ENCODE peak calls at places on chromosome 4, in five cellular contexts. D is foreskin keratinocyte; Y is IMR-90; Q is uterus; A is effector memory CD4-positive, alpha-beta T cell. V is an unnamed sample.

GRCh38 chr4:44487341-44487740 is 38.7 kb upstream of the KCTD8 start:
- DNase-seq in D (peak), Y (no peak), Q (no peak), A (no peak), V (no peak)

GRCh38 chr4:10977534-10977933 is 293.0 kb upstream of the CLNK start:
- DNase-seq in D (no peak), Y (no peak), Q (no peak), A (no peak), V (no peak)

GRCh38 chr4:17236686-17237085 is 275.2 kb downstream of the QDPR start:
- DNase-seq in D (no peak), Y (peak), Q (no peak), A (no peak), V (no peak)

GRCh38 chr4:117796677-117797076 is 237.6 kb upstream of the NDST3 start:
- DNase-seq in D (peak), Y (no peak), Q (no peak), A (no peak), V (no peak)

GRCh38 chr4:132540797-132541196 is 608.3 kb upstream of the PCDH10 start:
- DNase-seq in D (no peak), Y (no peak), Q (no peak), A (no peak), V (no peak)

GRCh38 chr4:4410271-4410670 is 23.4 kb downstream of the NSG1 start:
- DNase-seq in D (no peak), Y (no peak), Q (no peak), A (no peak), V (no peak)

GRCh38 chr4:115370012-115370411 is 256.6 kb upstream of the NDST4 start:
- DNase-seq in D (no peak), Y (no peak), Q (no peak), A (no peak), V (no peak)

GRCh38 chr4:15163284-15163645 is 161.0 kb downstream of the CPEB2 start:
- DNase-seq in D (no peak), Y (no peak), Q (no peak), A (no peak), V (no peak)

GRCh38 chr4:87309625-87310024 is 13.1 kb downstream of the HSD17B13 start:
- DNase-seq in D (no peak), Y (no peak), Q (no peak), A (no peak), V (no peak)

GRCh38 chr4:186554485-186554884 is 882 bp downstream of the MTNR1A start:
- DNase-seq in D (peak), Y (no peak), Q (no peak), A (no peak), V (no peak)

GRCh38 chr4:20883231-20883630 is 183.0 kb downstream of the PACRGL start:
- DNase-seq in D (no peak), Y (no peak), Q (no peak), A (no peak), V (no peak)

GRCh38 chr4:38872620-38873019 is 5.0 kb downstream of the FAM114A1 start:
- DNase-seq in D (no peak), Y (peak), Q (no peak), A (no peak), V (no peak)

GRCh38 chr4:97072666-97073065 is 1070.6 kb downstream of the STPG2 start:
- DNase-seq in D (no peak), Y (no peak), Q (no peak), A (no peak), V (no peak)

GRCh38 chr4:76011700-76012387 is 4.5 kb upstream of the CXCL9 start:
- DNase-seq in D (peak), Y (peak), Q (no peak), A (no peak), V (no peak)

GRCh38 chr4:188387134-188387791 is 248.0 kb downstream of the TRIML1 start:
- DNase-seq in D (peak), Y (peak), Q (no peak), A (no peak), V (no peak)

GRCh38 chr4:138348055-138348454 is 105.9 kb upstream of the SLC7A11 start:
- DNase-seq in D (peak), Y (peak), Q (no peak), A (no peak), V (no peak)

GRCh38 chr4:137393043-137393442 is 139.3 kb downstream of the PCDH18 start:
- DNase-seq in D (no peak), Y (no peak), Q (peak), A (no peak), V (no peak)

GRCh38 chr4:54371211-54371610 is 142.1 kb downstream of the PDGFRA start:
- DNase-seq in D (no peak), Y (no peak), Q (no peak), A (no peak), V (no peak)

GRCh38 chr4:59712474-59712873 is 1487.7 kb upstream of the ADGRL3 start:
- DNase-seq in D (peak), Y (no peak), Q (no peak), A (no peak), V (no peak)

GRCh38 chr4:157287445-157287844 is 66.9 kb downstream of the GRIA2 start:
- DNase-seq in D (no peak), Y (no peak), Q (no peak), A (no peak), V (no peak)

GRCh38 chr4:98661356-98662054 is 3.1 kb upstream of the TSPAN5 start:
- DNase-seq in D (peak), Y (peak), Q (no peak), A (no peak), V (no peak)

GRCh38 chr4:98662055-98662453 is 3.6 kb upstream of the TSPAN5 start:
- DNase-seq in D (no peak), Y (no peak), Q (no peak), A (no peak), V (no peak)

GRCh38 chr4:98662619-98663225 is 4.3 kb upstream of the TSPAN5 start:
- DNase-seq in D (no peak), Y (peak), Q (no peak), A (peak), V (peak)

GRCh38 chr4:98664959-98665358 is 6.5 kb upstream of the TSPAN5 start:
- DNase-seq in D (no peak), Y (no peak), Q (no peak), A (no peak), V (no peak)

GRCh38 chr4:98663226-98664006 is 5.0 kb upstream of the TSPAN5 start:
- DNase-seq in D (no peak), Y (no peak), Q (no peak), A (peak), V (peak)
- H3K27ac ChIP-seq in D (no peak), Y (no peak), Q (no peak), A (peak), V (peak)

DNA sequence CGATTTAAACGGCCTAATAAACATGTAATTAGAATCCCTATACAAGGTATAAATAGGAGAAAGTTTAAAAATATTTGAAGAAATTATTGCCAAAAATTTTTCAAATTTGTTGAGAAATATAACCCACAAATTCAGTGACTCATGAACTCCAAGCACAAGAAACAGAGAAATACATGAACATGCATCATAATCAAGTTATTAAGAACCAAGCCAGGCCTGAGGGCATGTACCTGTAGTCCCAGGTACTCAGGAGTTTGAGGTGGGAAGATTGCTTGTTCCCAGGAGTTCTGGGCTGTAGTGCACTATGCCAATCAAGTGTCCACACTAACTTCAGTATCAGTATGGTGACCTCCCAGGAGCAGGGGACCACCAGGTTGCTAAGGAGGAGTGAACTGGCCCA is 341.9 kb downstream of the CAMK2D start:
- DNase-seq in D (peak), Y (no peak), Q (no peak), A (no peak), V (no peak)
- H3K27ac ChIP-seq in D (no peak), Y (no peak), Q (no peak), A (no peak), V (no peak)

DNA sequence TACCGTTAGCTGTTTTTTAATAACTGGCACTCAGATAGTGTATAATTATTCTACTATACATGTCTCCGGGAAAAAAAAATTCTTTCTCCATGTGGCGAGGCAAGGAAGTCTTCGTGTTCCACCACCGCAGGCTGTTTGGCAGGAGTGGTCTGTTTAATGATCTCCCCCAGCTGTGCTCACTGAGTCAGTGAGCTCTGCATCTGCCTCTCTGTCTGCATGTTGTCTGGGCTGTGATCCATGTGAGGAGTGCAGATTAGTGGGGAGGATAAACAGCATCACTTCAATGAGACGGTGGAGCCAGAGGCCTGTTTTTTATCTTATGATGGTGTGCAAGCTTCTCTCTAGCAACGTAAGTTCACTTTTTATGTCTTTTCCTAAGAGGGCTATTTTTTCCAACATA is 69.8 kb downstream of the RPS3A start:
- DNase-seq in D (no peak), Y (peak), Q (peak), A (no peak), V (no peak)
- H3K27ac ChIP-seq in D (no peak), Y (no peak), Q (peak), A (no peak), V (no peak)

DNA sequence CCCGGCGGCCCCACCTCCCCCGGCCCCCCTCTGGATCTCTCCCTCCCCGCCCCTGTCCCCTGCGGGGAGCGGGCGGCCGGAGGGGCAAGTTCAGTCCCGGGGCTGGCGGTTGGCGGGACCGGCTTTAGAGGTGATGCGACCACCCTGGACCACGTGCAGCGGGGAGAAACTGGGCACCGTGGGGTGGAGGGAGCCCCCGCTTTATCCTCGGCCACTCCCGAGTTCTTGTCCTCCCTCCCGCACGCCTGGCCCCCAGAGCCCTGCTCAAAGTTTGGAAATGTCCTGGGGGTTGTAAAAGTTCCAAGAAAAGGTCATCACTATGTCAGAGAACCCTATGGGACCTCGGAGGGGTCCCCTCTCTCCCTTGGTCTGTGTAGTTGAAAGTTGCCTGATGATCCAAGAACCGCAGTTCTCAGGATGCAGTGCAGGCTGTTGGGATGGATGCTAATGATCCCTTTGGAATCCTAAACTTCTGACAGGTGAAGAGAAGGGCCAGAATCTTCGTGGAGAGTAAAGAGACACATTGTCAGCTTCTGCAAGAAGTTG is 411 bp upstream of the VEGFC start:
- DNase-seq in D (no peak), Y (no peak), Q (no peak), A (no peak), V (no peak)
- H3K27ac ChIP-seq in D (peak), Y (peak), Q (peak), A (no peak), V (no peak)

GRCh38 chr4:2940267-2941137 is 22.7 kb downstream of the NOP14 start:
- DNase-seq in D (no peak), Y (no peak), Q (no peak), A (no peak), V (peak)

GRCh38 chr4:2942532-2943363 is 20.5 kb downstream of the NOP14 start:
- DNase-seq in D (no peak), Y (no peak), Q (no peak), A (no peak), V (no peak)

GRCh38 chr4:2943364-2944090 is 19.7 kb downstream of the NOP14 start:
- DNase-seq in D (no peak), Y (no peak), Q (no peak), A (no peak), V (no peak)

GRCh38 chr4:2941138-2942036 is 21.8 kb downstream of the NOP14 start:
- DNase-seq in D (no peak), Y (no peak), Q (peak), A (no peak), V (no peak)

DNA sequence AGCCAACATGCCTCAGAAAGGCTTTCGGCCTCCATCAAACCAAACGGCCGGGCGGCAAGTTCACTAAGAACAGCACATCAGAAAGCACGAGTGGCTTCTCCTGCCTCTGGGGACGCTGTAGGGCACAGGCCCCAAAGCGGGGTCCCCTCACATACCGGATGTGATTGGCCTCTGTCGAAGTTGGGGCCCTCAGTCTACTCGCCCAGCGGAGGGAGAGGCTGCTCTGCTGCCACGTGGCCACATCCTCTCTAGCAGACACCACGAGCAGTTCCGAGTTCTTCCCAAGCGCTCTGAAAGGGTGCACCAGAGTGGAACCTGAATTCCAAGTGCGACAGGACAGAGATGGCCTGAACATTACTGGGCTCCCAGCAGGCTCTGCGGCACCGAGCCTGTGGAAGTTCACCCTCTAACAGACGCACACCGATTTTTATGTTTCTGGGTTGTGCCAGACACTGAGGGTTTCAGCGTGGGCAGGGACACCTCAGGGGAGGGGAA is 21.1 kb downstream of the NOP14 start:
- DNase-seq in D (no peak), Y (no peak), Q (no peak), A (no peak), V (no peak)
- H3K27ac ChIP-seq in D (no peak), Y (no peak), Q (no peak), A (peak), V (no peak)

GRCh38 chr4:163165217-163166017 is 1.3 kb downstream of the NAF1 start:
- DNase-seq in D (no peak), Y (peak), Q (no peak), A (no peak), V (no peak)
- H3K27ac ChIP-seq in D (peak), Y (peak), Q (peak), A (peak), V (peak)

GRCh38 chr4:153269223-153269990 is 65.2 kb downstream of the TRIM2 start:
- DNase-seq in D (no peak), Y (no peak), Q (no peak), A (no peak), V (no peak)

GRCh38 chr4:153261922-153262321 is 57.7 kb downstream of the TRIM2 start:
- DNase-seq in D (no peak), Y (no peak), Q (no peak), A (no peak), V (no peak)

GRCh38 chr4:153267915-153268694 is 63.9 kb downstream of the TRIM2 start:
- DNase-seq in D (no peak), Y (no peak), Q (no peak), A (no peak), V (no peak)

GRCh38 chr4:153267013-153267412 is 62.8 kb downstream of the TRIM2 start:
- DNase-seq in D (no peak), Y (peak), Q (no peak), A (no peak), V (no peak)

DNA sequence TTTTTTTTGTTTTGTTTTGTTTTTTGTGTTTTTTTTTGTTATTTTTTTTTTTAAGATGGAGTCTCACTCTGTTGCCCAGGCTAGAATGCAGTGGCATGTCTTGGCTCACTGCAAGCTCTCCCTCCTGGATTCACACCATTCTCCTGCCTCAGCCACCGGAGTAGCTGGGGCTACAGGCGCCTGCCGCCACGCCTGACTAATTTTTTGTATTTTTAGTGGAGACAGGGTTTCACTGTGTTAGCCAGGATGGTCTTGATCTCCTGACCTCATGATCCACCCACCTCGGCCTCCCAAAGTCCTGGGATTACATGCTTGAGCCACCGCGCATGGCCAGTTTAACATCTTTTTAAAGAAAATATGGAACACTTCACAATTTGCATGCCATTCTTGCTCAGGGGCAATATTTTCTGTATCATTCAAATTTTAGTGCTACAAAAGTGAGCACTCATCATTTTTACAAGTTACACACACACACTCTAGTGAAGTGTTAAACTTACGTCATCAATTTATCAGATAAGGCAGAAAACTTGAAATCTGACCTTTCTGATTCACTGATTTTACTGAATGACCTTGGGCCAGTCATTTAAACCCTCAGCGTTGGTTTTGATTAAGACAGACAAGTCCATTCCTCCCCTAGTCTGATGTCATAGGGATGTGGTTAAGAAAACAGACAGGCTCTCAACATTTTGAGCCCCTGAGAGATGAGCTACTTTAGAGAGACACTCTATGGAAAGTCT is 61.2 kb downstream of the TRIM2 start:
- DNase-seq in D (no peak), Y (no peak), Q (no peak), A (no peak), V (no peak)
- H3K27ac ChIP-seq in D (no peak), Y (no peak), Q (no peak), A (no peak), V (no peak)

DNA sequence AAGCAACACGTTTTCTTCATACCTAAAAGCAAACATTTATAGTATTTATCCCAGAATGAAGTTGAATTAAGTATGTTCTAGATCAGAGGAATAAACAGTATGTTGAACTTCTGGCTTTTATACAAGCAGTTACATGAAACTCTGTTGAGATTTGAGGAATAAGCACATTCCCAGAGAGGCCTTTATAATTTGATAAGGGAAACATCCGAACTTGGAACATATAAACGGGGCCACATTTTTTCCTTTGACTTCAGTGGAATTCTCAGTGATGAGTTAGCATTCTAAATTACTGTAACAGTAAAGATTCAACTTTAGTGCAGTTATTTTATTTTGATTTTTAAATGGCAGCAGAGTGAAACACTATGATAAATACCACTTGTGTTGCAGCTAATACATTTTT is 119.5 kb downstream of the GLRA3 start:
- DNase-seq in D (no peak), Y (no peak), Q (no peak), A (no peak), V (no peak)
- H3K27ac ChIP-seq in D (no peak), Y (no peak), Q (no peak), A (no peak), V (no peak)

GRCh38 chr4:149183638-149184037 is 632.0 kb downstream of the IQCM start:
- DNase-seq in D (no peak), Y (no peak), Q (no peak), A (no peak), V (no peak)
- H3K27ac ChIP-seq in D (no peak), Y (no peak), Q (no peak), A (no peak), V (no peak)

V was measured in naive thymus-derived CD4-positive, alpha-beta T cell.